ENCODE peak calls at places on chromosome 3, in six cellular contexts. N, Y, E, M, O and D are unnamed samples.

GRCh38 chr3:23872330-23872729 is 44.5 kb downstream of the NKIRAS1 start:
- DNase-seq in N (no peak), Y (no peak), E (no peak), M (no peak), O (no peak), D (no peak)

GRCh38 chr3:10012106-10012505 is 14.1 kb upstream of the FANCD2 start:
- DNase-seq in N (no peak), Y (no peak), E (no peak), M (no peak), O (no peak), D (no peak)

GRCh38 chr3:171458857-171459129 is 1.4 kb downstream of the TNIK start:
- DNase-seq in N (no peak), Y (peak), E (no peak), M (no peak), O (peak), D (no peak)

GRCh38 chr3:36540898-36541518 is 160.7 kb downstream of the STAC start:
- DNase-seq in N (no peak), Y (peak), E (no peak), M (peak), O (peak), D (no peak)

GRCh38 chr3:62669161-62669560 is 206.1 kb downstream of the CADPS start:
- DNase-seq in N (no peak), Y (no peak), E (no peak), M (no peak), O (no peak), D (no peak)

GRCh38 chr3:46196261-46196957 is 11.7 kb downstream of the CCR1 start:
- DNase-seq in N (no peak), Y (no peak), E (no peak), M (no peak), O (no peak), D (no peak)

GRCh38 chr3:194536883-194537637 is 50.3 kb upstream of the ATP13A3 start:
- DNase-seq in N (no peak), Y (no peak), E (no peak), M (peak), O (peak), D (no peak)

GRCh38 chr3:172461530-172462138 is 13.4 kb upstream of the GHSR start:
- DNase-seq in N (no peak), Y (peak), E (no peak), M (no peak), O (peak), D (no peak)

GRCh38 chr3:12317914-12318313 is 29.0 kb downstream of the PPARG start:
- DNase-seq in N (no peak), Y (no peak), E (no peak), M (no peak), O (no peak), D (no peak)

GRCh38 chr3:128353991-128354687 is 112.6 kb downstream of the DNAJB8 start:
- DNase-seq in N (no peak), Y (peak), E (no peak), M (no peak), O (no peak), D (no peak)

GRCh38 chr3:81375921-81376320 is 385.5 kb downstream of the GBE1 start:
- DNase-seq in N (no peak), Y (no peak), E (no peak), M (no peak), O (no peak), D (no peak)

GRCh38 chr3:23863060-23863459 is 53.7 kb downstream of the NKIRAS1 start:
- DNase-seq in N (no peak), Y (no peak), E (no peak), M (no peak), O (peak), D (no peak)

GRCh38 chr3:187406927-187407326 is 38.7 kb downstream of the RTP4 start:
- DNase-seq in N (no peak), Y (no peak), E (no peak), M (no peak), O (peak), D (no peak)

GRCh38 chr3:46408853-46409252 is 1.8 kb downstream of the CCRL2 start:
- DNase-seq in N (no peak), Y (no peak), E (no peak), M (no peak), O (no peak), D (no peak)

GRCh38 chr3:135970500-135971116 is 5.1 kb downstream of the PPP2R3A start:
- DNase-seq in N (no peak), Y (no peak), E (no peak), M (no peak), O (peak), D (peak)

GRCh38 chr3:187974857-187975257 is 179.1 kb upstream of the LPP start:
- DNase-seq in N (no peak), Y (no peak), E (no peak), M (no peak), O (no peak), D (no peak)

GRCh38 chr3:43214616-43215015 is 71.7 kb upstream of the SNRK start:
- DNase-seq in N (no peak), Y (no peak), E (no peak), M (no peak), O (peak), D (no peak)

GRCh38 chr3:25594007-25594502 is 70.7 kb downstream of the TOP2B start:
- DNase-seq in N (no peak), Y (peak), E (no peak), M (peak), O (peak), D (peak)

GRCh38 chr3:122880624-122881023 is 85.8 kb downstream of the SLC49A4 start:
- DNase-seq in N (no peak), Y (no peak), E (no peak), M (no peak), O (no peak), D (no peak)

GRCh38 chr3:133476971-133477375 is 77.1 kb downstream of the BFSP2 start:
- DNase-seq in N (no peak), Y (no peak), E (no peak), M (peak), O (no peak), D (no peak)

GRCh38 chr3:197256836-197257444 is 41.5 kb downstream of the DLG1 start:
- DNase-seq in N (no peak), Y (peak), E (no peak), M (peak), O (peak), D (no peak)

GRCh38 chr3:7565574-7565973 is 704.7 kb downstream of the GRM7 start:
- DNase-seq in N (no peak), Y (no peak), E (no peak), M (no peak), O (no peak), D (no peak)

GRCh38 chr3:31765856-31766255 is 215.2 kb downstream of the OSBPL10 start:
- DNase-seq in N (no peak), Y (no peak), E (no peak), M (no peak), O (no peak), D (no peak)

GRCh38 chr3:150107429-150108175 is 136.9 kb upstream of the PFN2 start:
- DNase-seq in N (no peak), Y (peak), E (no peak), M (no peak), O (peak), D (no peak)